ENCODE peak calls at places on chromosomes 6 and 20, in six cellular contexts. J is GM23248, P is neural progenitor cell, X is HCT116, L is PC-3, I is SK-N-SH. B is an unnamed sample.

GRCh38 chr6:160714731-160715130 is 12.7 kb downstream of the PLG start:
- DNase-seq in J (peak), P (no peak), X (no peak), L (no peak), I (no peak), B (no peak)

GRCh38 chr6:124887872-124888580 is 74.2 kb upstream of the RNF217 start:
- DNase-seq in J (peak), P (no peak), X (no peak), L (no peak), I (no peak), B (no peak)

GRCh38 chr6:106247293-106247692 is 78.3 kb downstream of the ATG5 start:
- DNase-seq in J (peak), P (no peak), X (no peak), L (peak), I (no peak), B (no peak)

GRCh38 chr6:1695546-1696494 is 86.1 kb downstream of the FOXC1 start:
- DNase-seq in J (no peak), P (no peak), X (no peak), L (no peak), I (no peak), B (no peak)

GRCh38 chr6:7728855-7729590 is 3.1 kb downstream of the BMP6 start:
- DNase-seq in J (peak), P (peak), X (no peak), L (peak), I (no peak), B (no peak)

GRCh38 chr20:33693741-33694645 is 7.8 kb upstream of the E2F1 start:
- DNase-seq in J (no peak), P (peak), X (no peak), L (no peak), I (peak), B (no peak)

GRCh38 chr6:142744836-142745235 is 200.1 kb downstream of the HIVEP2 start:
- DNase-seq in J (peak), P (no peak), X (no peak), L (peak), I (no peak), B (no peak)

GRCh38 chr6:110158479-110158878 is 21.0 kb downstream of the WASF1 start:
- DNase-seq in J (no peak), P (no peak), X (no peak), L (no peak), I (no peak), B (no peak)

GRCh38 chr6:26025047-26025893 is 62.0 kb upstream of the HFE start:
- DNase-seq in J (peak), P (no peak), X (no peak), L (peak), I (no peak), B (peak)

GRCh38 chr6:129621252-129621651 is 88.7 kb downstream of the ARHGAP18 start:
- DNase-seq in J (no peak), P (no peak), X (no peak), L (peak), I (no peak), B (peak)

GRCh38 chr20:31823360-31824124 is 4.4 kb downstream of the MYLK2 start:
- DNase-seq in J (peak), P (no peak), X (no peak), L (no peak), I (peak), B (peak)

GRCh38 chr6:134925800-134926199 is 24.1 kb downstream of the ALDH8A1 start:
- DNase-seq in J (peak), P (no peak), X (no peak), L (no peak), I (no peak), B (no peak)

GRCh38 chr6:20365456-20365855 is 36.2 kb upstream of the E2F3 start:
- DNase-seq in J (no peak), P (no peak), X (no peak), L (no peak), I (no peak), B (peak)

GRCh38 chr6:22173311-22173710 is 123.5 kb downstream of the PRL start:
- DNase-seq in J (no peak), P (no peak), X (no peak), L (no peak), I (no peak), B (no peak)

GRCh38 chr6:6875818-6876470 is 231.8 kb upstream of the RREB1 start:
- DNase-seq in J (peak), P (no peak), X (peak), L (peak), I (no peak), B (no peak)

GRCh38 chr6:163651910-163652309 is 237.4 kb downstream of the QKI start:
- DNase-seq in J (peak), P (no peak), X (no peak), L (no peak), I (no peak), B (no peak)

GRCh38 chr6:66522864-66523263 is 815.8 kb upstream of the EYS start:
- DNase-seq in J (no peak), P (no peak), X (no peak), L (no peak), I (no peak), B (peak)

GRCh38 chr6:25942561-25943147 is 12.2 kb upstream of the SLC17A2 start:
- DNase-seq in J (peak), P (peak), X (peak), L (peak), I (peak), B (peak)

GRCh38 chr6:168641455-168641854 is 200.5 kb downstream of the SMOC2 start:
- DNase-seq in J (no peak), P (no peak), X (no peak), L (no peak), I (no peak), B (no peak)

GRCh38 chr6:122734529-122735203 is 44.9 kb upstream of the FABP7 start:
- DNase-seq in J (no peak), P (no peak), X (no peak), L (no peak), I (no peak), B (no peak)

GRCh38 chr20:4919047-4919704 is 82.1 kb downstream of the SLC23A2 start:
- DNase-seq in J (no peak), P (no peak), X (no peak), L (no peak), I (no peak), B (peak)

GRCh38 chr6:37059344-37060194 is 54.1 kb downstream of the FGD2 start:
- DNase-seq in J (peak), P (peak), X (peak), L (peak), I (no peak), B (no peak)

GRCh38 chr6:162973975-162974374 is 246.2 kb downstream of the PACRG start:
- DNase-seq in J (peak), P (no peak), X (no peak), L (no peak), I (no peak), B (peak)

GRCh38 chr6:85672623-85673022 is 29.9 kb upstream of the SYNCRIP start:
- DNase-seq in J (no peak), P (no peak), X (no peak), L (no peak), I (no peak), B (no peak)

GRCh38 chr6:85673198-85674139 is 30.8 kb upstream of the SYNCRIP start:
- DNase-seq in J (no peak), P (no peak), X (no peak), L (no peak), I (no peak), B (no peak)

GRCh38 chr6:85670573-85670972 is 27.9 kb upstream of the SYNCRIP start:
- DNase-seq in J (peak), P (no peak), X (no peak), L (peak), I (no peak), B (no peak)

GRCh38 chr6:85672050-85672449 is 29.4 kb upstream of the SYNCRIP start:
- DNase-seq in J (no peak), P (no peak), X (no peak), L (no peak), I (no peak), B (no peak)

GRCh38 chr6:85669735-85670194 is 27.1 kb upstream of the SYNCRIP start:
- DNase-seq in J (peak), P (no peak), X (no peak), L (peak), I (no peak), B (peak)
- H3K9ac ChIP-seq in J (no peak), P (no peak), X (no peak), L (no peak), I (no peak), B (peak)

GRCh38 chr6:80690611-80691090 is 584.2 kb downstream of the BCKDHB start:
- DNase-seq in J (peak), P (no peak), X (no peak), L (no peak), I (no peak), B (no peak)
- TF ChIP-seq EZH2phosphoT487 in J (no peak), P (no peak), X (no peak), L (no peak), I (no peak), B (no peak)

DNA sequence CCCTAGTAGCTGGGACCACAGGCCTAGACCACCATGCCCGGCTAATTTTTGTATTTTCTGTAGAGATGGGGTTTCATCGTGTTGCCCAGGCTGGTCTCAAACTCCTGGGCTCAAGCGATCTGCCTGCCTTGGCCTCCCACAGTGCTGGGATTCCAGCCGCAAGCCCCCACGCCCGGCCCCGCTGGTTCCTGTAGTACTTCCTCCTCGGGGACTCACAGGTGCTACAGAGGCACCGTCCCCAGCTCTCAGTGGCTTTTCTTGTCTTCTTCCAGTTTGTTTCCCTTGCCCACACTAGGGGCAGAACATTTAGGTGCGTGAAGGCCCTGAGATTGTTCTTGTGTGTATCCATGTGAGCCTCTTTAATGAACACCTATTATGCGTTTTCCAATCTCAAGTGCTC is 773 bp upstream of the ZBP1 start:
- DNase-seq in J (no peak), P (no peak), X (no peak), L (no peak), I (no peak), B (peak)
- H3K9ac ChIP-seq in J (no peak), P (no peak), X (no peak), L (no peak), I (no peak), B (peak)

GRCh38 chr6:35363293-35363750 is 21.0 kb downstream of the PPARD start:
- DNase-seq in J (peak), P (peak), X (no peak), L (no peak), I (peak), B (no peak)

GRCh38 chr6:35368038-35368887 is 25.9 kb downstream of the PPARD start:
- DNase-seq in J (peak), P (no peak), X (peak), L (peak), I (no peak), B (no peak)

GRCh38 chr6:35362200-35362599 is 19.8 kb downstream of the PPARD start:
- DNase-seq in J (no peak), P (no peak), X (no peak), L (no peak), I (no peak), B (no peak)

GRCh38 chr6:35367646-35368037 is 25.3 kb downstream of the PPARD start:
- DNase-seq in J (no peak), P (no peak), X (no peak), L (no peak), I (no peak), B (no peak)

DNA sequence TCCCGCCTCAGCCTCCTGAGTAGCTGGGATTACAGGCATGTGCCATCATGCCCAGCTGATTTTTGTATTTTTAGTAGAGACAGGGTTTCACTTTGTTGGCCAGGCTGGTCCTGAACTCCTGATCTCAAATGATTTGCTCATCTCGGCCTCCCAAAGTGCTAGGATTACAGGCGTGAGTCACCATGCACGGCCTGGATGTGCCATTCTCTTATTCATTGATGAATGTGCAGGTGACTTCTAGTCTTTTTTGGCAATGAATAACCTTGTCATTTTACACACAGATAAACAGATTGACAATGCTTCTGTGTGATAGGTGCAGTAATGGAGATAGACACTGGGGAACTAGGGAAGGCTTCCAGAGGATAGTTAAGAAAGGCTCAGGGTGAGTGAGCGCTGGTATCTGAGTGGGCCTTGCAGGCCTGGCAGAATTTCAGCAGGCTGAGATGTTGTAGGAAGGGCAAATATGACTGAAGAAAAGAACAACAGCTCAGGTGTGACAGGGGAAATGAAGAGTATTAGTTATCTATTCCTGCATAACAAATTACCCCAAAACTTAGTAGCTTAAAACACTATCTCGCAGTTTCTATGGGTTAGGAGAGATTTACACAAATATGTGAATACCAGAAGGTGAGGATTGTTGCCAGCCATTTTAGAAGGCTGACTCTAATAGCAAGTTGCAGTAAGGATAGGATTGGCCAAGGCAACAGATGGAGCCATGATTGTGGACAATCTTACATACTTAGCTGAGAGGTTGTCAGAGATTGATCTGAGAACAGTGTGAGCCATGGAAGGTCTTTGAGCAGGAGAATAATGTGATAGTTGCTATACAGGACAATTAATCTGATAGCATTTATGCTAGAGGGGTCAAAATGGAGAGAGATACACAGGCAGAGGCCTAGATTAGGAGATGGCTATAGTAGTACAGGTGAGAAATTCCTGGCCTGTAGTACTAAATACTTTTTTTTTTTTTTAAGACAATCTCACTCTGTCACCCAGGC is 23.5 kb downstream of the PPARD start:
- DNase-seq in J (no peak), P (no peak), X (peak), L (peak), I (no peak), B (no peak)
- TF ChIP-seq EZH2phosphoT487 in J (no peak), P (no peak), X (no peak), L (no peak), I (no peak), B (no peak)

GRCh38 chr20:1656844-1657243 is 735 bp downstream of the SIRPG start:
- DNase-seq in J (no peak), P (no peak), X (no peak), L (no peak), I (no peak), B (no peak)
- H3K9ac ChIP-seq in J (no peak), P (no peak), X (no peak), L (no peak), I (no peak), B (no peak)

DNA sequence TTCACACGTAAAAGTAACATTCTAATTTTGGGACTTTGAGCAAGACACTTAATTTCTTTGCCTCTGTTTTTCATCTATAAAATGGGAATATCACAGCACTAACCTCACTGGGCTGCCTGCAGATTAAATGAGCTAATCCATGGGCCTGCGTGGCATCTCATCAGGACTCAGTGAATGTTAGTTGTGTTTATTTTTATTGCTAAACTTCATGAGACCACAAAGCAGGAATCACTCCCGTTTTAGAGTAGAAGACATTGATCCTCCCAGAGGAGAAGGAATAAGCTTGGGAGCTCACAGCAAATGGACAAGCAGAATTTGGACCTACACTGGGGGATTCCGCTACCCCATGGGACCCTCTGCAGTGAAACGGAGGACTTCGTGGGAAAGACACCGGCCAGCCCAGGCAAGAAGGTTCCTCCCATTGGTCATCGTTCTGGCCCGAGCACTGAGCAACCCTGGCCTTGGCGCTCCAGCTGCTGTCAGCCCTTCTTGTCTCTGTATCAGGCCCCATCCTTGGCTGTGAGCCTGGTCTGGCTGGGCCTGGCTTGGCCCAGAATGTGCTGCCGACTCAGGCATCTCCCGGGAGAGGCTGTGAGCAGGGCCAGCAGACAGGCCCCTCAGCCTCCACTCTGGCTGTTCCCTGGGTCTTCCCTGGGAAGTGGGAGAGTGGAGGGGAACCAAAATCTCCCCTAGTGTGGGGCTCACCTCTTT is 79.8 kb downstream of the NFATC2 start:
- DNase-seq in J (peak), P (no peak), X (no peak), L (no peak), I (peak), B (no peak)
- TF ChIP-seq EZH2phosphoT487 in J (no peak), P (no peak), X (no peak), L (no peak), I (no peak), B (no peak)

GRCh38 chr6:146915671-146916127 is 288.5 kb upstream of the STXBP5 start:
- DNase-seq in J (peak), P (no peak), X (no peak), L (peak), I (no peak), B (no peak)

GRCh38 chr6:146913842-146914562 is 290.2 kb upstream of the STXBP5 start:
- DNase-seq in J (peak), P (peak), X (peak), L (peak), I (peak), B (no peak)

GRCh38 chr6:146916435-146917015 is 287.7 kb upstream of the STXBP5 start:
- DNase-seq in J (peak), P (no peak), X (no peak), L (no peak), I (no peak), B (no peak)

GRCh38 chr6:146912730-146913680 is 291.2 kb upstream of the STXBP5 start:
- DNase-seq in J (peak), P (no peak), X (no peak), L (no peak), I (no peak), B (no peak)

DNA sequence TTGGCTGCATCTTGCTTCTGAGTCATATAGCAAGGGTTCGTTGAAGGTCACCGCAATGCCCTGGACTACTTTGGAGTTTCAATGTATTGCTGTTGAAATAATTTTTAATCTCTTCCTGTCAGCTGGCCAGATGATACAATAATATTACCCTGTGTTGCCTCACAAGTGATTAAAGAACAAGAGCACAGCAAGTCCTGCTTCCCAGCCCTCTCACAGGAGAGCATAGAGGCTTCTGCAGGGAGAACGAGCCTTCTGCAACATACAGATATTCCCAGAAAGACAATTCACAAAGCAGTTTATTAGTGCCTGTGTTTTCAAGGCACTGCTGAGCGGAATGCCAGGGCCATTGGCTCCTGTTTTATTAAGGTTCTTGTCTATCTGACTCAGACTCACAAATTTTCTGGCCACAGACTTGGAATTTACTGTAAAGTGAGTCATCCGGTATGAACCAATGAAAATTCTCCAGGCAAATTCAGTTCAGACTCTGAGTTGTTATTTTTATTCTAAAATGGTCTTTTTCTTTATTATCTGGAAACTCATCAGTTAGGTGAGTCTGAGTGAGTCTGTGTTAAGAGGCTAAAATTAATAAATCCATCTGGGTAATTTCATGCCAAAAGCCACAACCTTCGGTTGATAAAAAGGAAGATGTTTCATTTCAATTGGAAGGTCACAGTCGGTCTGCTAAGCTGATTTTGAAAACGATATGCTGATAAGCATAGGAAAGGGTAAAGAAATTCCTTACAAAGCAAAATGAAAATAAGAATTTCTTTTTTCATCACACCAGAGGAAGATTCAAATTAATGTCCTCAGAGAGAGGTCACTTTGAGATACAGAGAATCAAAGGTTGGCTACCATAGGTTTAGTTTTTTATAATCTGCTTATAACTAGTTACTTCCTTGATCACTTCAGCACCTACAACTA is 289.4 kb upstream of the STXBP5 start:
- DNase-seq in J (peak), P (no peak), X (peak), L (peak), I (peak), B (no peak)
- H3K9ac ChIP-seq in J (peak), P (no peak), X (peak), L (peak), I (peak), B (no peak)

GRCh38 chr20:35314460-35315198 is 22.4 kb upstream of the FAM83C start:
- DNase-seq in J (no peak), P (no peak), X (no peak), L (no peak), I (no peak), B (no peak)

GRCh38 chr20:35312348-35312747 is 20.1 kb upstream of the FAM83C start:
- DNase-seq in J (peak), P (no peak), X (peak), L (peak), I (no peak), B (no peak)

GRCh38 chr20:35307666-35308653 is 15.7 kb upstream of the FAM83C start:
- DNase-seq in J (peak), P (no peak), X (no peak), L (peak), I (no peak), B (no peak)

GRCh38 chr20:35311822-35312221 is 19.6 kb upstream of the FAM83C start:
- DNase-seq in J (no peak), P (no peak), X (no peak), L (no peak), I (no peak), B (no peak)

DNA sequence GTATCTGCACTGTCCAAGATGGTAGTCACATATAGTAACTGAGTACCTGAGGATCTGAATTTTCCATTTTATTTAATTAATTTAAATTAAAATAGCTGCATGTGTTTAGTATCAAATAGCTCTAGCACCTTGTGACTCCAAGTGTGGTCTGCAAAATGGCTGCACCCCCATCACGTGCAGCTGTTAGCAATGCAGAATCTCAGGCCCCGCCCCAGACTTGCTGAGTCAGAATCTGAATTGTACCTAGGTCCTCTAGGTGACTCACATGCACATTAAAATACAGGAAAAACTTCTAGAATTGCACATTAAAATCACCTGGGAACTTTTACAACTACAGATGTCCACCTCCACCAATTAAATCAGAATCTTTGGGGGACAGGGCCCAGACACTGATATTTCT is 19.2 kb upstream of the FAM83C start:
- DNase-seq in J (peak), P (no peak), X (peak), L (peak), I (no peak), B (no peak)
- TF ChIP-seq EZH2phosphoT487 in J (no peak), P (no peak), X (no peak), L (no peak), I (no peak), B (no peak)